ENCODE peak calls at places on chromosome 18, in ten cellular contexts. F is upper lobe of left lung, K is HCT116, L is spleen, U is HL-60, A is sigmoid colon, T is K562, Z is prostate gland, I is stomach, B is endothelial cell of umbilical vein. P is an unnamed sample.

GRCh38 chr18:78423776-78424175 is 555.8 kb upstream of the SALL3 start:
- DNase-seq in F (no peak), K (no peak), L (no peak), U (no peak), A (no peak), T (no peak), Z (no peak), I (no peak), B (no peak), P (no peak)

GRCh38 chr18:74898965-74899364 is 301.3 kb downstream of the ZNF407 start:
- DNase-seq in F (no peak), K (no peak), L (no peak), U (no peak), A (no peak), T (no peak), Z (no peak), I (no peak), B (peak; percentile 51), P (no peak)

GRCh38 chr18:1350931-1351450 is 446.3 kb downstream of the ADCYAP1 start:
- DNase-seq in F (no peak), K (no peak), L (no peak), U (no peak), A (no peak), T (no peak), Z (no peak), I (no peak), B (no peak), P (no peak)

GRCh38 chr18:10038268-10038667 is 124.5 kb downstream of the VAPA start:
- DNase-seq in F (no peak), K (no peak), L (no peak), U (no peak), A (no peak), T (no peak), Z (no peak), I (peak; percentile 15), B (no peak), P (no peak)

GRCh38 chr18:3870914-3871313 is 420.9 kb downstream of the TGIF1 start:
- DNase-seq in F (no peak), K (no peak), L (no peak), U (no peak), A (no peak), T (no peak), Z (no peak), I (no peak), B (no peak), P (no peak)

GRCh38 chr18:74608681-74609080 is 11.0 kb downstream of the ZNF407 start:
- DNase-seq in F (no peak), K (no peak), L (no peak), U (no peak), A (no peak), T (no peak), Z (no peak), I (no peak), B (no peak), P (no peak)

GRCh38 chr18:28469946-28470345 is 293.0 kb upstream of the CDH2 start:
- DNase-seq in F (peak; percentile 34), K (no peak), L (no peak), U (no peak), A (no peak), T (no peak), Z (no peak), I (no peak), B (no peak), P (no peak)

GRCh38 chr18:80187956-80188642 is 59.2 kb downstream of the PARD6G start:
- DNase-seq in F (no peak), K (no peak), L (no peak), U (no peak), A (no peak), T (no peak), Z (no peak), I (peak; percentile 17), B (no peak), P (no peak)

DNA sequence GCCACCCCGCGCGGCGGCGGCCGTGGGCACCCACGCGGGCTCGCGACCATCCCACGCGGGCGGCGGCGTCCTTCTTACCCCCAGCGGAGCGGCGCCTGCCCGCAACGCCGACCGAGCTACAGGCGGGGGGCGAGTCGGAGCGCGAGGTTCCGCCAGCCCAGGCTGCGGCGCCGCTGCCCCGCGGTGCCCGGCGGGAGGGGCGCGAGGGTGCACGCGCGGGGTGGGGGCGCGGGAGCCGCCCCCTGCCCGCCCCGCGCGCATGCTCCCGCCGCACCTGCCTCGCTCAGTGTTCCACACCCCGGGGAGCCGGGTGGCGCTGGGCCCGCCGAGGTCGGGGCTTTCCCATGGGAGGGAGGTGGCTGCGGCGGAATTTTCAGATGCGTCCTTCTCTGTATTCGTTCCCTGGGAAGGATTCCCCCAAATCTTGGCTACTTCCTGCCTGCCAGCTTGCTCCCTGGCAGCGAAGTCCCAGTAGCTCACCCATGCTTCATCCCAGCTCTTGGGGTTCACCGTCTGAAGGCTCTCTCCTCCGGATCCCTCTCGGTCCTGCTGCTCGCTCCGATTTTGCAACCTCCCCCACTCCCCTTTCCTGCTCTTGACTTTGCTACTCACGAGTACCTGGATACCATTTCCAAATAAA is at the start of gene L3MBTL4:
- DNase-seq in F (peak; percentile 73), K (no peak), L (peak; percentile 89), U (no peak), A (peak; percentile 64), T (no peak), Z (peak; percentile 59), I (peak; percentile 69), B (no peak), P (peak; percentile 58)
- TF ChIP-seq POLR2AphosphoS5 in F (no peak), K (no peak), L (peak; percentile 70), U (no peak), A (no peak), T (no peak), Z (no peak), I (no peak), B (no peak), P (no peak)

GRCh38 chr18:58870130-58870529 is 5.5 kb downstream of the ZNF532 start:
- DNase-seq in F (no peak), K (no peak), L (no peak), U (no peak), A (peak; percentile 45), T (no peak), Z (no peak), I (no peak), B (no peak), P (no peak)

GRCh38 chr18:58870621-58871020 is 5.9 kb downstream of the ZNF532 start:
- DNase-seq in F (no peak), K (no peak), L (no peak), U (no peak), A (peak; percentile 22), T (no peak), Z (no peak), I (no peak), B (no peak), P (no peak)

GRCh38 chr18:58868440-58868839 is 3.8 kb downstream of the ZNF532 start:
- DNase-seq in F (no peak), K (no peak), L (no peak), U (no peak), A (peak; percentile 30), T (no peak), Z (no peak), I (no peak), B (no peak), P (no peak)

GRCh38 chr18:58867281-58867961 is 2.7 kb downstream of the ZNF532 start:
- DNase-seq in F (no peak), K (no peak), L (no peak), U (no peak), A (peak; percentile 62), T (no peak), Z (peak; percentile 58), I (no peak), B (no peak), P (no peak)

DNA sequence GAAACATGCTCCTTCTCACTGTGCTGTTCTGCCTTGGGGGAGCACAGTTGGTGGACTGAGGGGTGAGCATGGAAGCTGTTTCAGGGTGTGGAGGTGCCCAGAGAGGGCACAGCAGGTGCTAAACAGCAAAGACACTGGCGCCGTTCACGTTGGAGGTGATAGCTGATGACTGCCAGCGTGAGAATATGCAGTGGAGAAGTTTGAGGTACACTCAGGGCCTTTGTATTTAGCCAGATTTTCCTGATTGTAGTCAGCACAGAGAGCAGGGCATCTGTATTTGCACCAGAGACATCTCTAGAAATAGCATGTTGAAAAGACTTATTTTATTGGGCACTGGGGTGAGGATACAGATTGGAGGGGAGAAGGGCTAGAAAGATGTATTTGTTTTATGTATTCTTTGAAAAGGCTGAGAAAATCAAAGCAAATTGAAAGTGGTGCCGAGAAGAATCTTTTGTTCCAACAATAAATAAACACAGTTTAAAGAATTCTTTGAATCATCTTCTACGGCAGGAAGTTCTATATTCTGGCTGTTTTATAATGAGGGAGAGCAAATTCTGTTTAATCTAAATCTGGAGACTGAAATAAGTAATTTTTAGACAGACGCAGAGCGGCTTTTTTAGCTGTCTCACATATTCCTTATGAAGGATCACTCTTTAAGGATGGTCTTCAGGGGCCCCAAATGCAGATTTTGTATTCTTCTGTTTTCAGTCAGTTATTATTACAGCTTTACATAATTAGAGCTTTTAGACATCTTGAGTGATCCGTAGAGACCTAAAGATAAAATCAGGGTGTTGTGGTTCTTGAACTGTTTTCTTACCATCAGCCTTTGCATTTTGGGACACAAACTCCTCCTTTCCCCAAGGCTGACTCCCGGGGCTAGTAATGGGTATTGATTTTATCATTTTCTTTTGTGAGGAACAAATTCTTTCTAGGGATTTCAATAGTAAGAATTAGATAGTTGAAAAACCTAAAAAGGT is 7.1 kb downstream of the ZNF532 start:
- DNase-seq in F (no peak), K (no peak), L (no peak), U (no peak), A (peak; percentile 12), T (no peak), Z (no peak), I (no peak), B (no peak), P (no peak)
- H3K27ac ChIP-seq in F (peak overlapping the region; percentile 74), K (no peak overlapping the region), L (no peak overlapping the region), U (no peak overlapping the region), A (peak overlapping the region; percentile 60), T (no peak overlapping the region), Z (peak overlapping the region; percentile 98), I (peak overlapping the region; percentile 31), B (no peak overlapping the region), P (peak overlapping the region; percentile 17)

DNA sequence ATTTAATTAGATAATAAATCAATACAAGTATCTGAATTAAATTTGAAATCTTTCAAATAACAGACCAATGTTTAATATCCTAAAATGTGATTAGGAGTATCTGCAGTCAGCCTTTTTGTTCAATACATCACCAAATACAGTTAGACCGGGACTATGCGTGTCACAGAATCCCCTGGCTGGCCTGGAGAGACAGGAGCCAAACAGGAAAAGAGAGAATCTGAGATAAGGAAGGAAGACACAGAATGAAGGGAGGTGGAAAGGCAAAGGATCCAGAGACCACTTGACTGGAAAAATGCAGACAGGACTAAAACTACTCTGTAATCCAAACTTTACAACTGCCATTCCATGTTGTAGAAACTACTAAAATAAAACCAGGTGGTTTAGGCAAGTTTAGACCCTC is 66.3 kb downstream of the SIGLEC15 start:
- DNase-seq in F (no peak), K (no peak), L (no peak), U (no peak), A (no peak), T (no peak), Z (no peak), I (no peak), B (peak; percentile 40), P (no peak)
- H3K4me3 ChIP-seq in F (no peak overlapping the region), K (no peak overlapping the region), L (no peak overlapping the region), U (no peak overlapping the region), A (no peak overlapping the region), T (no peak overlapping the region), Z (no peak overlapping the region), I (no peak overlapping the region), B (no peak overlapping the region), P (no peak overlapping the region)

DNA sequence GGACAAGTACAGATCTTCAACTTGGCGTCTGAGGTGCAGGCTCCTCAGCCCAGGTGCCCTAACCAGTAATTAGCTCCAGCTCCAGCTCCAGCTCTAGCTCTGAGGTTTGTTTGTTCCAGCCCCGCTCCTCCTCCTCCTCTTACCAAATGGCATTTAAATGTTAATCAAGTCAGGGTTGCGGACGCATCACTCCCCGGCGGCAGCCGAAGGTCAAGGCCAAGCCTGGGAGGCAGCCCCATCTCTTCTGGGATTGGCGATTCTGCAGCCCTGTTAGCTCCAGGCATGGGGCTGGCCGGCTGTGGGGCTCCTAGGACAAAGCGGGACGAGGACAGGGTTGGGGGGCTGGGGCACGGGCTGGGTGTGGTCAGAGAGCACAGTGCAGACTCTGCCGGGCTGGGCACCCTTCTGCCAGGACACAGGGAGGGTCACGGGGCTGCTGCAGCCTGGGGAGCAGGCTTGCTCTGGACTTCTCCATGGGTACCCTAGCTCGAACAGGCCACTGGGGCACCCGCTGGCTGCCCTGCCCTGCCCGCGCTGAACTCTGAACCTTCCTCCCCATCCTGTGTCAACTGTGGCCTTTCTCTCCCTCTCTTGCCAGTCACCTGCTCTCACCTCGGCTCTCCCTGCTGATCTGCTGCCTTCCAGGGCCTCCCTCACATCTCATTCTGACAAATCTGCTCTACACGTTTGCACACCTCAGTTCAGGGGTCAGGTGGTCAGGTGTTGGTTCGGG is 203.3 kb downstream of the CELF4 start:
- DNase-seq in F (no peak), K (no peak), L (no peak), U (no peak), A (no peak), T (no peak), Z (no peak), I (no peak), B (no peak), P (no peak)
- TF ChIP-seq POLR2AphosphoS5 in F (no peak), K (no peak), L (no peak), U (no peak), A (no peak), T (no peak), Z (no peak), I (no peak), B (no peak), P (no peak)